ENCODE peak calls at places on chromosomes 7 and 10, in nine cellular contexts. B, K, J, U, P, O, G, H and R are unnamed samples.

GRCh38 chr10:93421426-93421825 is 60.7 kb downstream of the MYOF start:
- DNase-seq in U (no peak), K (no peak), G (no peak), O (no peak), B (no peak), H (no peak), J (no peak), P (no peak), R (no peak)

GRCh38 chr10:121027390-121027789 is 176.2 kb downstream of the WDR11 start:
- DNase-seq in J (no peak), H (no peak), K (no peak), O (no peak), U (no peak), G (no peak), P (no peak), B (no peak), R (no peak)

GRCh38 chr7:83827036-83827435 is 178.1 kb upstream of the SEMA3E start:
- DNase-seq in B (no peak), H (no peak), P (no peak), U (no peak), G (no peak), K (no peak), O (no peak), J (no peak), R (no peak)

GRCh38 chr7:93092757-93093370 is 24.9 kb downstream of the SAMD9 start:
- DNase-seq in U (no peak), B (no peak), K (no peak), P (no peak), J (no peak), G (no peak), O (peak), H (no peak), R (peak)

GRCh38 chr7:150931199-150931869 is 46.8 kb downstream of the KCNH2 start:
- DNase-seq in H (no peak), B (no peak), J (no peak), G (no peak), P (no peak), O (no peak), U (no peak), K (no peak), R (no peak)

GRCh38 chr10:49163741-49164140 is 24.4 kb downstream of the TMEM273 start:
- DNase-seq in K (peak), G (no peak), P (no peak), H (no peak), O (peak), J (no peak), U (no peak), B (no peak), R (no peak)

GRCh38 chr10:19762026-19762425 is 54.2 kb upstream of the PLXDC2 start:
- DNase-seq in H (no peak), J (no peak), U (no peak), K (no peak), P (no peak), G (no peak), O (peak), B (no peak), R (no peak)

GRCh38 chr7:50339990-50340500 is 35.5 kb downstream of the IKZF1 start:
- DNase-seq in J (no peak), U (no peak), G (no peak), H (no peak), O (no peak), B (no peak), P (no peak), K (no peak), R (no peak)

GRCh38 chr7:71871446-71871845 is 540.7 kb downstream of the CALN1 start:
- DNase-seq in G (no peak), P (no peak), H (no peak), U (no peak), K (no peak), O (no peak), J (no peak), B (no peak), R (no peak)

GRCh38 chr7:94348142-94348541 is 46.6 kb upstream of the COL1A2 start:
- DNase-seq in G (no peak), B (peak), U (no peak), H (no peak), O (peak), P (no peak), J (no peak), K (peak), R (peak)

GRCh38 chr7:105985250-105985649 is 22.2 kb downstream of the CDHR3 start:
- DNase-seq in P (no peak), J (no peak), B (no peak), H (no peak), G (no peak), U (no peak), O (no peak), K (no peak), R (no peak)

GRCh38 chr7:12623885-12624498 is 53.5 kb downstream of the SCIN start:
- DNase-seq in P (no peak), J (no peak), H (no peak), G (no peak), B (peak), U (no peak), K (no peak), O (peak), R (peak)

GRCh38 chr10:84138478-84139125 is 707 bp upstream of the GHITM start:
- DNase-seq in U (no peak), J (no peak), B (peak), O (no peak), H (peak), P (peak), G (no peak), K (no peak), R (no peak)

GRCh38 chr10:62083868-62084267 is 182.4 kb downstream of the ARID5B start:
- DNase-seq in H (no peak), U (no peak), O (peak), P (no peak), G (no peak), K (no peak), J (no peak), B (no peak), R (peak)

GRCh38 chr10:618229-618989 is 71.1 kb downstream of the DIP2C start:
- DNase-seq in H (no peak), K (no peak), G (no peak), P (no peak), U (no peak), J (no peak), O (no peak), B (no peak), R (no peak)

GRCh38 chr7:42193457-42194111 is 43.4 kb downstream of the GLI3 start:
- DNase-seq in J (no peak), P (no peak), G (no peak), U (no peak), H (no peak), O (peak), B (no peak), K (no peak), R (no peak)

GRCh38 chr10:1037098-1037497 is 11.4 kb upstream of the IDI2 start:
- DNase-seq in H (no peak), G (peak), O (no peak), B (no peak), U (peak), P (no peak), J (no peak), K (no peak), R (no peak)

GRCh38 chr7:136923111-136923510 is 54.7 kb downstream of the CHRM2 start:
- DNase-seq in B (peak), H (no peak), G (no peak), J (no peak), U (no peak), K (peak), P (no peak), O (peak), R (no peak)

GRCh38 chr7:116028808-116029207 is 1.8 kb downstream of the TFEC start:
- DNase-seq in K (no peak), H (no peak), O (no peak), P (no peak), G (no peak), B (no peak), J (no peak), U (no peak), R (no peak)

GRCh38 chr10:48470893-48471805 is 133.7 kb downstream of the ARHGAP22 start:
- DNase-seq in O (peak), H (no peak), U (no peak), B (no peak), P (no peak), G (no peak), K (no peak), J (no peak), R (no peak)

GRCh38 chr7:150399861-150400778 is 21.0 kb downstream of the ZNF775 start:
- DNase-seq in G (no peak), U (no peak), P (no peak), K (no peak), H (no peak), O (no peak), B (peak), J (no peak), R (peak)

GRCh38 chr7:101905203-101905865 is 87.9 kb downstream of the CUX1 start:
- DNase-seq in P (no peak), B (no peak), G (no peak), K (no peak), O (no peak), J (no peak), H (no peak), U (no peak), R (no peak)

GRCh38 chr7:74709880-74710671 is 52.6 kb downstream of the GTF2I start:
- DNase-seq in O (no peak), J (no peak), G (no peak), U (no peak), H (no peak), B (peak), K (no peak), P (no peak), R (no peak)

GRCh38 chr10:69972951-69973350 is 79.7 kb upstream of the MACROH2A2 start:
- DNase-seq in O (no peak), K (no peak), P (no peak), U (no peak), B (no peak), G (no peak), J (no peak), H (no peak), R (no peak)

GRCh38 chr7:142886866-142887265 is 1.3 kb upstream of the TRPV6 start:
- DNase-seq in U (no peak), B (no peak), J (no peak), H (no peak), P (no peak), G (no peak), O (no peak), K (no peak), R (no peak)

GRCh38 chr7:138727336-138728099 is 26.4 kb upstream of the SVOPL start:
- DNase-seq in O (no peak), H (no peak), G (no peak), P (no peak), U (no peak), J (no peak), K (no peak), B (no peak), R (no peak)

GRCh38 chr10:601356-601963 is 88.0 kb downstream of the DIP2C start:
- DNase-seq in B (no peak), H (no peak), J (no peak), U (no peak), K (no peak), O (no peak), G (no peak), P (no peak), R (no peak)

GRCh38 chr10:74825371-74826141 is 844 bp upstream of the KAT6B start:
- DNase-seq in U (peak), G (no peak), O (no peak), H (no peak), P (peak), J (peak), K (no peak), B (no peak), R (no peak)

GRCh38 chr10:43227911-43228782 is 38.7 kb downstream of the RASGEF1A start:
- DNase-seq in O (no peak), P (no peak), K (no peak), J (no peak), H (no peak), G (peak), U (no peak), B (no peak), R (no peak)